ENCODE peak calls at places on chromosomes 3 and 15, in seven cellular contexts. F, Q, P, B, V, A and U are unnamed samples.

GRCh38 chr3:158539414-158540014 is 31.5 kb upstream of the MLF1 start:
- DNase-seq in F (no peak), Q (no peak), P (peak), B (no peak), V (peak), A (peak), U (no peak)

GRCh38 chr3:12235691-12236090 is 53.2 kb upstream of the PPARG start:
- DNase-seq in F (no peak), Q (no peak), P (peak), B (no peak), V (no peak), A (peak), U (no peak)

GRCh38 chr3:61562810-61563613 is 1.6 kb downstream of the PTPRG start:
- DNase-seq in F (no peak), Q (peak), P (peak), B (no peak), V (peak), A (peak), U (peak)

GRCh38 chr3:2810723-2811122 is 299.5 kb downstream of the IL5RA start:
- DNase-seq in F (no peak), Q (no peak), P (no peak), B (no peak), V (no peak), A (no peak), U (no peak)

GRCh38 chr3:195030791-195031321 is 240.1 kb downstream of the XXYLT1 start:
- DNase-seq in F (no peak), Q (no peak), P (peak), B (no peak), V (peak), A (peak), U (no peak)

GRCh38 chr3:16824085-16824696 is 60.6 kb upstream of the PLCL2 start:
- DNase-seq in F (no peak), Q (no peak), P (no peak), B (peak), V (no peak), A (no peak), U (no peak)

GRCh38 chr3:48564022-48564421 is 441 bp upstream of the UCN2 start:
- DNase-seq in F (no peak), Q (no peak), P (peak), B (no peak), V (no peak), A (peak), U (peak)

GRCh38 chr15:90460142-90460824 is 69.4 kb upstream of the CRTC3 start:
- DNase-seq in F (no peak), Q (no peak), P (no peak), B (no peak), V (no peak), A (peak), U (no peak)

GRCh38 chr15:55282284-55282833 is 7.3 kb downstream of the RAB27A start:
- DNase-seq in F (no peak), Q (no peak), P (peak), B (no peak), V (peak), A (peak), U (no peak)

GRCh38 chr3:120908030-120908802 is at the start of gene STXBP5L:
- DNase-seq in F (peak), Q (peak), P (peak), B (no peak), V (peak), A (peak), U (peak)

GRCh38 chr15:32888221-32888761 is 170.5 kb downstream of the GREM1 start:
- DNase-seq in F (no peak), Q (no peak), P (peak), B (no peak), V (no peak), A (no peak), U (no peak)

GRCh38 chr15:55914446-55914845 is 79.0 kb downstream of the NEDD4 start:
- DNase-seq in F (no peak), Q (no peak), P (no peak), B (no peak), V (no peak), A (peak), U (no peak)

GRCh38 chr15:77032647-77033416 is 37.9 kb downstream of the PSTPIP1 start:
- DNase-seq in F (no peak), Q (no peak), P (no peak), B (no peak), V (peak), A (no peak), U (peak)

GRCh38 chr3:14534379-14535191 is 5.6 kb downstream of the GRIP2 start:
- DNase-seq in F (no peak), Q (no peak), P (no peak), B (no peak), V (peak), A (no peak), U (no peak)

GRCh38 chr15:67833504-67834248 is 6.2 kb downstream of the RNU6-1 start:
- DNase-seq in F (peak), Q (no peak), P (no peak), B (no peak), V (peak), A (peak), U (peak)

GRCh38 chr3:8536106-8537052 is 34.8 kb downstream of the LMCD1 start:
- DNase-seq in F (no peak), Q (peak), P (peak), B (no peak), V (no peak), A (peak), U (no peak)

GRCh38 chr3:161332792-161333191 is 38.5 kb downstream of the SPTSSB start:
- DNase-seq in F (no peak), Q (no peak), P (no peak), B (no peak), V (no peak), A (no peak), U (no peak)

GRCh38 chr3:32544894-32545293 is 25.8 kb downstream of the DYNC1LI1 start:
- DNase-seq in F (no peak), Q (no peak), P (no peak), B (no peak), V (no peak), A (peak), U (no peak)

GRCh38 chr15:60973637-60974415 is 255.3 kb downstream of the RORA start:
- DNase-seq in F (no peak), Q (no peak), P (peak), B (no peak), V (no peak), A (peak), U (no peak)

GRCh38 chr15:74470631-74471396 is 9.9 kb upstream of the UBL7 start:
- DNase-seq in F (no peak), Q (no peak), P (no peak), B (no peak), V (no peak), A (no peak), U (no peak)

GRCh38 chr3:62374375-62374876 is 1.1 kb upstream of the FEZF2 start:
- DNase-seq in F (no peak), Q (no peak), P (peak), B (no peak), V (peak), A (no peak), U (no peak)

GRCh38 chr15:37099321-37100108 is 834 bp downstream of the MEIS2 start:
- DNase-seq in F (no peak), Q (peak), P (peak), B (no peak), V (peak), A (no peak), U (peak)

GRCh38 chr15:92098869-92099268 is 245.4 kb downstream of the SLCO3A1 start:
- DNase-seq in F (no peak), Q (no peak), P (no peak), B (no peak), V (peak), A (peak), U (no peak)

GRCh38 chr3:44028-44676 is 152.4 kb upstream of the CHL1 start:
- DNase-seq in F (no peak), Q (no peak), P (no peak), B (no peak), V (no peak), A (no peak), U (no peak)

GRCh38 chr15:90001062-90001682 is at the start of gene ZNF710:
- DNase-seq in F (peak), Q (peak), P (peak), B (no peak), V (peak), A (peak), U (peak)

GRCh38 chr15:74855857-74856256 is 12.9 kb upstream of the ULK3 start:
- DNase-seq in F (no peak), Q (no peak), P (no peak), B (no peak), V (peak), A (no peak), U (no peak)

GRCh38 chr3:116663161-116663885 is 46.3 kb upstream of the TUSC7 start:
- DNase-seq in F (no peak), Q (no peak), P (no peak), B (no peak), V (peak), A (no peak), U (no peak)

GRCh38 chr3:50983887-50984286 is 309.2 kb downstream of the DOCK3 start:
- DNase-seq in F (no peak), Q (no peak), P (no peak), B (no peak), V (no peak), A (no peak), U (no peak)

GRCh38 chr3:50982540-50983325 is 308.0 kb downstream of the DOCK3 start:
- DNase-seq in F (no peak), Q (no peak), P (no peak), B (no peak), V (no peak), A (no peak), U (no peak)

DNA sequence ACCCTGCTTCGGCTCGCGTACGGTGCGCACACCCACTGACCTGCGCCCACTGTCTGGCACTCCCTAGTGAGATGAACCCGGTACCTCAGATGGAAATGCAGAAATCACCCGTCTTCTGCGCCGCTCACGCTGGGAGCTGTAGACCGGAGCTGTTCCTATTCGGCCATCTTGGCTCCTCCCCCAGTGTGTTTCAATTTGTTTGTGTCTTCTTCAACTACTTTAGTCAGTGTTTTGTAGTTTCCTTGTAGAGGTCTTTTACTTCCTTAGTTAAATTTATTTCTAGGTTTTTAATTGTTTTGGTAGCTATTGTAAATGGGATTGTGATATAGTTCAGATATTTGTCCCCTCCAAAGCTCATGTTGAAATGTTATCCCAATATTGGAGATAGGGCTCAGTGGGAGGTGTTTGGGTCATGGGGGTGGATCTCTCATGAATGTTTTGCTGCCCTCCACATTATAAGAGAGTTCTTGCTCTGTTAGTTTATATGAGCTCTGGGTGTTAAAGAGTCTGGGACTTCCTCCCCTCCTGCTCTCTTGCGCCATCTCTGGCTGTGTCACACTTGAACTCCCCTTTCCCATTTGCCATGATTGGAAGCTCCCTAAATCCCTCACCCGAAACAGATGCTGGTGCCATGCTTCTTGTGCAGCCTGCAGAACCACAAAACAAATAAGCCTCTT is 304.4 kb downstream of the DOCK3 start:
- DNase-seq in F (no peak), Q (no peak), P (no peak), B (no peak), V (no peak), A (no peak), U (no peak)
- TF ChIP-seq CTCF in F (no peak), Q (no peak), P (no peak), B (peak), V (peak), A (no peak), U (no peak)

DNA sequence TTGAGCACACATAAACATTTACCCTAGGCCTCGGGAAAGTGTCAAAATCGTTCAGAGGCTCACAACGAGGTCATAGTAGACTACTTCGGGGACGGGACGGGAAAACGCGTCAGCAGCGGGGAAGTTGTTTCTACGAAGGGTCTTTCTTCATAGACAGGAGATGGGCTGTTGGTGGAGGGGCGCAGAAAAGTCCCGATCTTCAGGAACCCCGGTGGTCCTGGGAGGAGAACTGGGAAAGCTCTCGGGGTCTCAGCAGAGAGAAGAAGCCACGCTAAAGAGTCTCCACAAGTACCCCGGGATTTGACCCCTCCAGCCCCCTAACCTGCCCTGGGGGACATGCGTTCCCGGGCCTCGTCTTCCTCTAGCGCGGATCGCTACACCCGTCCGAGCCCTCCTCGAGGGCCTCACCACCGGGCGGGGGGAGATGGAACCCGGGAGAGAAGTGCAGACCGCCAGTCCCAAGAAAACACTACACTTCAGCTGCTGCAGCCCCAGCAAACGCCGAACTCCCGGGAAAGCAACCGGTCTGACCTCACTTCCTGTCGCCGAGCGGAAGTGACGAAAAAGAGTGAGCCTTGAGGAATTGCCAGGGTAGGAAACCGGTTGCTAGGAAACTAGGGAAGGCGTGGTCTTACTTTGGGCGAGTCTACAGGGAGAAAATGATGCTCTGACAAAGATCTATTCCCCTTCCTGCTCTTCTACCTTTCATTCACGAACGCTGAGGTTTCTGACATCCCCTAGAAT is at the start of gene PIK3R4:
- DNase-seq in F (peak), Q (peak), P (peak), B (peak), V (peak), A (peak), U (peak)
- H3K27ac ChIP-seq in F (peak), Q (peak), P (peak), B (peak), V (peak), A (peak), U (peak)

GRCh38 chr3:30184102-30184810 is 422.1 kb upstream of the TGFBR2 start:
- DNase-seq in F (no peak), Q (no peak), P (no peak), B (no peak), V (no peak), A (no peak), U (no peak)
- TF ChIP-seq CTCF in F (no peak), Q (no peak), P (no peak), B (no peak), V (no peak), A (no peak), U (no peak)

GRCh38 chr3:25001041-25001591 is 426.9 kb upstream of the RARB start:
- DNase-seq in F (no peak), Q (no peak), P (no peak), B (no peak), V (no peak), A (no peak), U (no peak)

GRCh38 chr3:24999357-24999756 is 428.7 kb upstream of the RARB start:
- DNase-seq in F (no peak), Q (no peak), P (no peak), B (no peak), V (no peak), A (no peak), U (no peak)

DNA sequence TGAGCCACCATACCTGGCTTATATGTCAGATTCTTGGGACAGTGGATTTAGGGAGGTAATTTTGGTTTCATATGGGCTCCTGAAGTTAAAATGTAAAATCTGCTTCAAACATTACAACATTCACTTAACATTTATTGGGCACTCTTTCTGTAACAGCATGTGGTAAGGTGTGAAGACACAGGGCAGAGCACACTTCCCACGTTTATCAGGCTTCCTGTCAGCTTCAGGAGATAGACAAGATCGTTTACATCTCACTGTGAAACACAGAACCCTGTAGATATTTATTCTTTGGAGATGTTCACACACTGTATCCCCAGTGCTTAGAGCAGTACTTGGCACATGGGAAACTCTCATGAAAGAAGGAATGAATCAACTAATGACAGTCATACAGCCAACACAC is 426.0 kb upstream of the RARB start:
- DNase-seq in F (no peak), Q (no peak), P (no peak), B (no peak), V (no peak), A (no peak), U (no peak)
- H3K27ac ChIP-seq in F (no peak), Q (no peak), P (no peak), B (no peak), V (no peak), A (no peak), U (peak)

GRCh38 chr15:79433610-79434009 is 1.5 kb downstream of the MINAR1 start:
- DNase-seq in F (no peak), Q (no peak), P (no peak), B (no peak), V (peak), A (no peak), U (no peak)
- TF ChIP-seq CTCF in F (no peak), Q (no peak), P (no peak), B (no peak), V (no peak), A (no peak), U (no peak)

GRCh38 chr3:71724171-71724453 is 1.1 kb downstream of the EIF4E3 start:
- DNase-seq in F (no peak), Q (no peak), P (no peak), B (no peak), V (no peak), A (no peak), U (no peak)
- H3K27ac ChIP-seq in F (peak), Q (peak), P (no peak), B (no peak), V (no peak), A (no peak), U (peak)

GRCh38 chr3:39750677-39751076 is 58.7 kb upstream of the MYRIP start:
- DNase-seq in F (no peak), Q (no peak), P (no peak), B (no peak), V (no peak), A (no peak), U (no peak)

GRCh38 chr3:39752751-39753150 is 56.7 kb upstream of the MYRIP start:
- DNase-seq in F (no peak), Q (no peak), P (no peak), B (no peak), V (no peak), A (peak), U (no peak)

GRCh38 chr3:39752019-39752637 is 57.3 kb upstream of the MYRIP start:
- DNase-seq in F (no peak), Q (no peak), P (no peak), B (no peak), V (no peak), A (no peak), U (no peak)

GRCh38 chr3:39744746-39745145 is 64.7 kb upstream of the MYRIP start:
- DNase-seq in F (no peak), Q (no peak), P (no peak), B (no peak), V (no peak), A (no peak), U (no peak)

GRCh38 chr3:39748002-39748401 is 61.4 kb upstream of the MYRIP start:
- DNase-seq in F (no peak), Q (no peak), P (no peak), B (no peak), V (no peak), A (no peak), U (no peak)
- TF ChIP-seq CTCF in F (no peak), Q (no peak), P (no peak), B (no peak), V (no peak), A (no peak), U (no peak)

DNA sequence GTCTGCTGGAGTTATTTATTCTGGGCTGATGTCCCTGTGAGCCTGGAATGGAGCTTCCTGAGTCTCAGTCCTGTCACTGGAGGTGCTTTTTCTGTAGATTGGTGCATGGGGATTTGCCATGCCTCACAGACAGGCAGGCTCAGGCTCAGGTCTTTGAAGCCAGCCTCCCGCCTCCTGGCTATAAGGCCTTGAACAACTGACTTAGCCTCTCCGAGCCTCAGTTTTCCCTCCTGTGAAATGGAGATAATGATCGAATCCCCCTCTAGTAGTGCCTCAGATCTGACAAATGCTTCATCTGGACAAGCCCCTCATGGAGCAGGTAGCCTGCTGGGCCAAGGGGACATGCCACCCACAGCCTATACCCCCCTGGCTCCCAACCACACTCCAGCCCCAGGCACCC is 68.1 kb upstream of the LCTL start:
- DNase-seq in F (no peak), Q (no peak), P (no peak), B (no peak), V (no peak), A (no peak), U (no peak)
- H3K27ac ChIP-seq in F (no peak), Q (no peak), P (no peak), B (no peak), V (no peak), A (peak), U (no peak)